ENCODE peak calls at places on chromosome 22, in five cellular contexts. X is brain microvascular endothelial cell, B is astrocyte of the cerebellum, P is AG10803, I is cardiac fibroblast. Y is an unnamed sample.

GRCh38 chr22:42947211-42947990 is 67.5 kb downstream of the PACSIN2 start:
- DNase-seq in B (no peak), P (no peak), I (no peak), X (peak), Y (no peak)

GRCh38 chr22:28442264-28442950 is 237.2 kb downstream of the TTC28 start:
- DNase-seq in P (peak), B (peak), I (peak), X (peak), Y (no peak)

GRCh38 chr22:50698546-50698945 is 25.9 kb downstream of the SHANK3 start:
- DNase-seq in B (no peak), P (no peak), I (no peak), X (no peak), Y (no peak)

GRCh38 chr22:41780714-41781507 is 19.6 kb upstream of the CCDC134 start:
- DNase-seq in I (peak), P (peak), B (no peak), X (peak), Y (no peak)

GRCh38 chr22:40855960-40856512 is 403 bp downstream of the ST13 start:
- DNase-seq in X (peak), I (peak), B (no peak), P (peak), Y (no peak)

GRCh38 chr22:46107753-46108563 is 42.4 kb upstream of the PPARA start:
- DNase-seq in I (no peak), B (no peak), X (no peak), P (peak), Y (no peak)

GRCh38 chr22:41028841-41029240 is 63.6 kb upstream of the EP300 start:
- DNase-seq in X (peak), B (peak), P (peak), I (peak), Y (peak)

GRCh38 chr22:35631597-35631996 is 14.5 kb upstream of the MB start:
- DNase-seq in X (peak), B (no peak), I (peak), P (peak), Y (no peak)

GRCh38 chr22:46044718-46045458 is 67.9 kb upstream of the WNT7B start:
- DNase-seq in X (no peak), B (no peak), P (no peak), I (peak), Y (no peak)

GRCh38 chr22:36772451-36772850 is 3.5 kb downstream of the IFT27 start:
- DNase-seq in I (no peak), P (no peak), X (no peak), B (no peak), Y (no peak)

GRCh38 chr22:36775589-36775965 is 342 bp downstream of the IFT27 start:
- DNase-seq in P (peak), I (peak), X (no peak), B (no peak), Y (no peak)

GRCh38 chr22:36775966-36776669 is at the start of gene IFT27:
- DNase-seq in P (peak), B (peak), I (peak), X (peak), Y (peak)

GRCh38 chr22:36771376-36772063 is 4.4 kb downstream of the IFT27 start:
- DNase-seq in I (no peak), X (no peak), P (no peak), B (no peak), Y (no peak)

DNA sequence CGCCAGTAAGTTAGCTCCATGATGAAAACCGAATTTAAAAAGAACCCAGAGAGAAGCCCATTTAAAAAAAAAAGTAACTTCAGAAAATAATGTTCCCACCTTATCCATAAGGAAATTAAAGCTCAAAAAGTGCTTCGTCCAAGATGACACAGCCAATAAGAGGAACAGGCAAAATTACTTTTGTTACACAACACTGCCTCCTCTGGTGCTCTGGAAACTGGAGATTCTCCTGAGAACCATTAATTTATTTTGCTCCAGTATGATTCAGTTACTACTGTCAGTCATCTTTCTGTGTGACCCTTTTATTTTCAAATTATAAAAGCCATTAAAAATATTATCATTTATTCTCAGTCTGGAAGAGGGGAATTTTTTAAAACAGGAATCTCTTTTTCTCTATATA is 2.0 kb downstream of the IFT27 start:
- DNase-seq in P (peak), I (peak), X (peak), B (no peak), Y (peak)
- TF ChIP-seq CTCF in P (peak), I (peak), X (peak), B (peak), Y (peak)

GRCh38 chr22:37641251-37641949 is 1.9 kb downstream of the SH3BP1 start:
- DNase-seq in B (no peak), I (no peak), P (no peak), X (no peak), Y (no peak)
- H3K4me3 ChIP-seq in B (no peak), I (no peak), P (no peak), X (no peak), Y (no peak)

GRCh38 chr22:23550049-23550650 is 29.9 kb downstream of the IGLL1 start:
- DNase-seq in B (no peak), P (no peak), X (no peak), I (no peak), Y (no peak)
- TF ChIP-seq CTCF in B (no peak), P (no peak), X (no peak), I (no peak), Y (no peak)

GRCh38 chr22:23213581-23214341 is 33.5 kb downstream of the BCR start:
- DNase-seq in X (no peak), I (no peak), P (no peak), B (no peak), Y (no peak)
- H3K4me3 ChIP-seq in X (no peak), I (no peak), P (no peak), B (no peak), Y (no peak)

DNA sequence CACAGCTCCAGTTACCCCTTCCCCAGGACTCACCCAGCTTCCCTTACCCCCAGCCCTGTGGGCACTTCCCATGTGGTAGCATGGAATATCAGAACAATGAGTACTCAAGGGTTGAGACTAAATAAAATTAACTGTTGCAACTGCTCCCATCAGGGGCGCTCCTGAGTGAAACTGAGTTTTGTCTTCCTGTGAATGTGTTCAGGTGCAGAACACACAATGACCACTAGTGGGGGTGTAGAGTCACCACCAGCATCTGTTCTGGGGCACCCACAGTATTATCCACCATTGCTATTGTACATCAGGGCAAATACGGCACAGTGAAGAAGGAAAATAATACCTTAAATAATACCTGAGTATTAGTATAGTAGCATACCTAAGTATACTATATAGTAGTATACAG is 689.7 kb downstream of the TBC1D22A start:
- DNase-seq in X (no peak), I (no peak), P (no peak), B (no peak), Y (no peak)
- TF ChIP-seq CTCF in X (peak), I (peak), P (peak), B (peak), Y (peak)

GRCh38 chr22:44705022-44705297 is 3.0 kb downstream of the PRR5 start:
- DNase-seq in X (no peak), I (no peak), B (no peak), P (no peak), Y (no peak)

GRCh38 chr22:44704159-44705021 is 2.4 kb downstream of the PRR5 start:
- DNase-seq in X (no peak), P (no peak), I (no peak), B (no peak), Y (no peak)

GRCh38 chr22:44702479-44703219 is 645 bp downstream of the PRR5 start:
- DNase-seq in I (peak), X (peak), P (peak), B (no peak), Y (no peak)

GRCh38 chr22:44701824-44702478 is at the start of gene PRR5:
- DNase-seq in B (peak), X (peak), I (peak), P (peak), Y (peak)

DNA sequence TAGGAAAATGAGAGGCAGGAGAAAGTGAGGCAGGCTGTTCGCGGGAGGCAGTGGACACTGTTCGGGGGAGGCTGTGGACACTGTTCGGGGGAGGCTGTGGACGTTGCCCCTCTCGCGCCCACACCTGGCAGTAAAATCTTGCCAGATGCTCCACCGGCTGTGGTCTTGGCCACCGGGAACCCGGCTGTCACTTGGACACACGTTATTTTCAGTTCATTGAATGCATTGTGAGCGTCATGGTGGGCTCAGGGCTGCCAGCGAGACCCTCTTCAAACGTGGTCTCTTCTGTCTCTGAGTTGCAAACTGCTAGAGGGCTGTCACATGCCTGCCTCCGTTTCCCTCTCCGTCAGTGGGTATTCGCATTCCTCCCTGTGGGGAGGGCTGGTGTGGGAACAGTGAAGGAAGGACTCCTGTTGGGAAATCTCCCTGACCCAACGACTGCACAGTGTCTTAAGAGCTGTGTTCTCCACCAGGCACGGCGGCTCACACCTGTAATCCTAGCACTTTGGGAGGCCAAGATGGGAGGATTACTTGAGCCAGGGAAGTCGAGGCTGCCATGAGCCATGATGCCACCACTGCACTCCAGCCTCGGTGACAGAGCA is 1.4 kb downstream of the PRR5 start:
- DNase-seq in I (no peak), B (no peak), X (no peak), P (no peak), Y (no peak)
- H3K4me3 ChIP-seq in I (peak), B (peak), X (peak), P (peak), Y (peak)

DNA sequence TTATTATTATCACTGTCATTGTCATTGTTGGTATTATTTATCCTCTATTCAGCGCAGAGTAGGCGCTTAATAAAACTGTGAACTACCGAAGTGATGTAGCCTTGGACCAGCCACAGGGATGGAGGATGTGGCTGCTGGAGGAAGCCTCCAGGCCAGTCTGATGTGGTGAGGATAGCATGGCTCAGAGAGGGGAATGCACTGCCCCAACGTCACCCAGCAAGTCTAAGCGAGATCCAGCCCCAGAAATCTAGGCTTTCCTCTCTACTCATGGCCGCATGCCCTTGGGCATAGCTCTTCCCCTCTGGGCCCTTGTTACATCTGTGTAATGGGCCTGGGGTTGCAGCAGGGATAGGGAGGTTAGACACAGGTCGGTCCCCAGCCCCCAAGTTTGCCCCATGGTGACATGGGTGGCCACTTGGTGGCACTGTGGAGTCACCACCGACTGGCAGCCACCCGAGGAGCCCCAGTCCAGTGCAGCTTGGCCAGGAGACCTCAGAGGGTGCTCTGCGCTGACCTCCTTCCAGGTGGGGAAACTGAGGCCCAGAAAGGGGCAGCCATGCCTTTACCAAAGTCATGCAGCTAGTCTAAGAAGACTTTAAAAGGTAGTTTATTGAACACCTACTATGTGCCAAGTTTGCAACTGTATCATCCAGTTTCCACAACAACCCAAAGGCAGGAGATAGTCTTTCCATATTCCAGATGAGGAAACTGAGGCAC is 395.7 kb downstream of the MN1 start:
- DNase-seq in X (no peak), P (peak), I (peak), B (no peak), Y (no peak)
- TF ChIP-seq CTCF in X (peak), P (peak), I (peak), B (peak), Y (peak)

GRCh38 chr22:39601180-39601535 is 30.6 kb downstream of the CACNA1I start:
- DNase-seq in P (no peak), I (no peak), B (no peak), X (no peak), Y (no peak)
- H3K4me3 ChIP-seq in P (no peak), I (no peak), B (no peak), X (no peak), Y (no peak)

DNA sequence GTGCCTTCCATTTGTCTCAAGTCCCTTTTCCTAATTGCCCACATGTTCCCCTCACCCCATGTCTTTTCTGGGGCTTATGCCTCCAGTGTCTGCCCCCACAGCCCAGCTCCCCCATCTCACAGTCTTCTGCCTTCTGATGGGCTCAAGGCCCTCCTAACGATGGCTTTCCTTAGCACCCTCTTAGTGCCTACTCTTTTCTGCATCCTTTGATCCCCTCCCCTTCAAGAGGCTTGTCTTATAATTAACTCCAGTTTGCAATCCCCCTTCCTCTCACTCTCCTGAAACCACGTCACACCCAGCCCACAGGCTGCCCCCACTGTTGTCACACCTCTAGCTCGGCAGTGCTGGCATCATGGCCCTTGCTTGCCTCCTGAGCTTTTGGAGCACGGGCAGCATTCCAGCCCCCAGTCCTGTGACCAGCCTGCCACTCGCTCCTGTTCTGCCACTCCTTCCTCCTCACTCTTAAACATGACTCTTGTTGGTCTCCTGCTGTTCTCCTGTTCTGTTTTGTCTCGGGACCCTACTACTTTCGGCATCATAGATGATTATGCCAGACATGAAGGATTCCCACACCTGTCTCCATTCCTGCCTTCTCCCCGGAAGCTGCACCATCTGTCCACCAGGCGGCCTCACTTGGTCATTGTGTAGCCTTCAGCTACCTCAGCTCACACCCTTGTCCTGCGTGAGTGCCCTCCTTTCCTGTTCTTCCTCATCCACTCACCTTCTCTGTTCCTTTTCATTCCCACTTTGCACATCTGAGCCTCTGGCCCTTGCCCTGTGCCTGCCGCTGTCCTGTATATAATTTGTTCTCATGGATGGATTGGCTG is 26.1 kb downstream of the UBE2L3 start:
- DNase-seq in P (no peak), I (no peak), X (no peak), B (no peak), Y (no peak)
- TF ChIP-seq CTCF in P (peak), I (peak), X (peak), B (peak), Y (peak)

DNA sequence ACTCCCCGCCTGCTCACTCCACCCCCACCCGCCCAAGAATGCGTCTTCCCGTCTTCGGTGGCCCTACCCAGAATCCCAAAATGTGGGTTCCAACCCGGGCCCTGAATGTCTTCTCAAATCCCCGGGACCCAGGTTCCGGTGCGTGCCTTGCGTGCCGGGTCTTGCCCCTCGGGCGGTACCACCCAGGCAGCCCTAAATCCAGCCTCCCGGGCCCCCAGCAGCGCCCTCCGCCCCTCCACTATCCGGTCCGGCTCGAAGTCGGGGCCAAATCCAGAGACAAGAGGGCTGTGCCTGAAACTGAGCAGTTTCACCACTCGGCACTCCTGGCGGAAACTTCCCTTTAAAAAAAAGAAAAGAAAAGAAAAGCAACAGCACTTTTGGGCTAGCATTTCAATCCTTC is 16.3 kb upstream of the CCT8L2 start:
- DNase-seq in X (no peak), I (no peak), B (no peak), P (no peak), Y (no peak)
- H3K4me3 ChIP-seq in X (no peak), I (no peak), B (no peak), P (no peak), Y (no peak)

Y was measured in AG09309.